ENCODE peak calls at places on chromosome 5, in four cellular contexts. O is right atrium auricular region, S is RWPE1, X is IMR-90. J is an unnamed sample.

GRCh38 chr5:61298580-61298979 is 33.5 kb upstream of the ZSWIM6 start:
- DNase-seq in O (no peak), X (peak; percentile 89), S (no peak), J (no peak)

GRCh38 chr5:160799160-160799559 is 52.9 kb downstream of the ATP10B start:
- DNase-seq in S (no peak), X (no peak), O (no peak), J (no peak)

GRCh38 chr5:76789991-76790571 is 28.7 kb upstream of the F2RL1 start:
- DNase-seq in X (peak; percentile 85), O (no peak), S (no peak), J (no peak)

GRCh38 chr5:50800410-50800809 is 134.0 kb downstream of the PARP8 start:
- DNase-seq in O (no peak), S (no peak), X (no peak), J (no peak)

GRCh38 chr5:157100140-157100679 is 8.6 kb downstream of the HAVCR2 start:
- DNase-seq in X (peak; percentile 61), S (no peak), O (no peak), J (no peak)

GRCh38 chr5:74179183-74179582 is 461.3 kb downstream of the ENC1 start:
- DNase-seq in S (no peak), O (no peak), X (peak; percentile 97), J (no peak)

GRCh38 chr5:68333649-68334549 is 118.3 kb downstream of the PIK3R1 start:
- DNase-seq in O (no peak), X (peak; percentile 82), S (peak; percentile 87), J (no peak)

GRCh38 chr5:10491673-10492026 is 50.0 kb downstream of the ROPN1L start:
- DNase-seq in S (no peak), O (no peak), X (no peak), J (no peak)

GRCh38 chr5:103216137-103216536 is 42.4 kb upstream of the MACIR start:
- DNase-seq in X (peak; percentile 4), O (no peak), S (no peak), J (no peak)

GRCh38 chr5:13745508-13745907 is 199.0 kb downstream of the DNAH5 start:
- DNase-seq in O (no peak), S (peak; percentile 60), X (peak; percentile 90), J (no peak)

GRCh38 chr5:71924325-71924724 is 182.9 kb upstream of the MAP1B start:
- DNase-seq in X (peak; percentile 20), S (no peak), O (no peak), J (no peak)

GRCh38 chr5:158165647-158166046 is 306.7 kb upstream of the CLINT1 start:
- DNase-seq in X (no peak), O (no peak), S (no peak), J (no peak)
- TF ChIP-seq CTCF in X (no peak), O (no peak), S (no peak), J (no peak)

GRCh38 chr5:166088389-166089039 is 2202.9 kb upstream of the WWC1 start:
- DNase-seq in O (no peak), X (no peak), S (no peak), J (no peak)

GRCh38 chr5:166086568-166086967 is 2204.9 kb upstream of the WWC1 start:
- DNase-seq in S (no peak), O (no peak), X (no peak), J (no peak)

GRCh38 chr5:166083183-166083959 is 2208.1 kb upstream of the WWC1 start:
- DNase-seq in S (no peak), X (no peak), O (no peak), J (no peak)
- TF ChIP-seq CTCF in S (no peak), X (no peak), O (no peak), J (no peak)

GRCh38 chr5:7763621-7764072 is 87.3 kb downstream of the CFAP90 start:
- DNase-seq in X (no peak), S (no peak), O (no peak), J (no peak)

GRCh38 chr5:7759257-7759871 is 91.6 kb downstream of the CFAP90 start:
- DNase-seq in O (no peak), S (no peak), X (no peak), J (no peak)

GRCh38 chr5:7759951-7760580 is 90.9 kb downstream of the CFAP90 start:
- DNase-seq in S (no peak), O (no peak), X (no peak), J (no peak)

GRCh38 chr5:7764452-7764851 is 86.5 kb downstream of the CFAP90 start:
- DNase-seq in O (no peak), S (no peak), X (no peak), J (no peak)

DNA sequence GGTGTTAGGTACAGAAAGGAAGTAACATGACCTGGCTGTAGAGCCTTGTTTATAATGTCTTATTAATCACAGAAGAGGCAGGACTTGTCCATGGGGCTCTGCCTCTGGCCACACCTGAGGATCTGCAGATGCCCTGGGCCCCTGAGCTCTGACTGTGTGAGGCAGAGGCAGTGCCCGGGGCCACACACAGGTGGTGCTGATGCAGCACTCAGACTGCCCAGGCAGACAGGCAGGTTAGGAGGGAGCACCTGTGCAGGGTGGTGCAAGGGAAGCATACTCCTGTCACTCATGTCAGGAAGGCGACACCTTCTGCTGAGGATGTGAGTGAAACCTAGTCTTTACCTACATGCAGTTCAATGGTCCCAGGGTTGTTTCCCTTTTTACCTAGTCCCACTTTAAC is 88.7 kb downstream of the CFAP90 start:
- DNase-seq in X (no peak), O (no peak), S (no peak), J (no peak)
- TF ChIP-seq CTCF in X (no peak), O (no peak), S (no peak), J (no peak)

GRCh38 chr5:122077451-122078115 is 476 bp downstream of the LOX start:
- DNase-seq in O (peak; percentile 59), X (no peak), S (peak; percentile 36), J (peak; percentile 74)

GRCh38 chr5:122076669-122077450 is 1.2 kb downstream of the LOX start:
- DNase-seq in O (peak; percentile 85), S (peak; percentile 48), X (peak; percentile 76), J (peak; percentile 91)

GRCh38 chr5:122073864-122074263 is 4.2 kb downstream of the LOX start:
- DNase-seq in O (no peak), X (no peak), S (no peak), J (no peak)

GRCh38 chr5:122078116-122078865 is at the start of gene LOX:
- DNase-seq in X (peak; percentile 98), O (peak; percentile 92), S (peak; percentile 76), J (peak; percentile 96)

GRCh38 chr5:122076023-122076422 is 2.0 kb downstream of the LOX start:
- DNase-seq in X (no peak), O (no peak), S (peak; percentile 37), J (no peak)
- TF ChIP-seq CTCF in X (no peak), O (no peak), S (no peak), J (no peak)

DNA sequence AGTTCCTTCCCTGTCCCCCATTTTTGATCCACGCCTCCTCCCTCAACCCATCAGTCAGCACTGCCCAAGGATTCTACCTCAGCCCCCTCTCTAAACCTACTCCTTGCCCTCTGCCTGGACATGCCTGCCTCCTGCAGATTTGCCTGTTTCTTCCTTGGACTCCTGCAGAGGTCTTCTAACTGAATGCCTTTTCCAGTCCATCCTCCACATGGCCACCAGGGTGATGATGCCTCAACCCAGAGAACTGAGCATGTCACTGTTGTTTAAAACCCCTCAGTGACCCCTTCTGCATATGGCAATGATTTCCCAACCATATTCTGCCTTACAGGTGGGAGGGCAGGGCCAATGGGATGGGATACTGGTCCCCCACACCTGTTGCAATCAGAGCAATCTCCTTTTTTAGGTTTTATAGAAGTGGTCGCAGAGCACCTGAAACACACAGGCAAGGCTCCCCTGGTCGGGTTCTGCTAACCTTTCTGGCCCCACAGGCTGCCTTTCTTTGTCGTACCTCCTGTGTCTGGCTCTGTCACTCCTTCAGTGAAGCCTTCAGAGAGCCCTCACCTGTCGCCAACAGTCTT is 9.3 kb downstream of the PHYKPL start:
- DNase-seq in X (no peak), S (no peak), O (no peak), J (no peak)
- TF ChIP-seq CTCF in X (no peak), S (no peak), O (no peak), J (no peak)

GRCh38 chr5:162067138-162067537 is 435 bp upstream of the GABRG2 start:
- DNase-seq in X (no peak), S (no peak), O (no peak), J (no peak)
- TF ChIP-seq CTCF in X (no peak), S (no peak), O (no peak), J (no peak)

DNA sequence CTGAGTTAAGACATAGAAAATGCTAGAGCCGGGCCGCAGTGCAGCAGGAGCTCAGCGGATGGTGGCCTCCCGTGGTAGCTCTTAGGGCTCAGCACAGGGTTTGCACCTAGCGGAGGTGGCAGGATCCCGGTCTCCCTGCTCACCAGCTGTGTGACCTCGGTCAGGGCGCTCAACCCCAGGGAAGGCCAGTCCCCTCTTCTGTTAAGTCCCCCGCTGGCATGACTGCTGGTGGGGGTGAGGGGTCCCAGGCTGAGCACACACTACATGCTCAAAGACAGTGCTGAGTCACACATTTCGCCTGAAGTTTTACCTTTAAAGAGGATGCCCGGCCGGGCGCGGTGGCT is 39.0 kb downstream of the HRH2 start:
- DNase-seq in X (no peak), S (no peak), O (no peak), J (no peak)
- TF ChIP-seq CTCF in X (no peak), S (no peak), O (no peak), J (no peak)

GRCh38 chr5:135891804-135892203 is 3.8 kb downstream of the IL9 start:
- DNase-seq in O (no peak), S (no peak), X (no peak), J (no peak)
- TF ChIP-seq CTCF in O (no peak), S (no peak), X (no peak), J (no peak)

J was measured in coronary artery.